ENCODE peak calls at places on chromosomes 11 and 22, in five cellular contexts. F is NCI-H1092, N is ACHN, R is HT1080, I is GM13977. E is an unnamed sample.
A peak's percentile ranks its signal among the peaks of the same experiment; 100 is the strongest.

GRCh38 chr11:10454902-10455631 is at the start of gene AMPD3:
- DNase-seq in R (peak; percentile 95), F (peak; percentile 60), N (peak; percentile 78), I (peak; percentile 65), E (peak; percentile 93)

GRCh38 chr11:61162092-61162935 is 1.1 kb upstream of the VPS37C start:
- DNase-seq in I (peak; percentile 49), F (no peak), N (peak; percentile 67), R (peak; percentile 48), E (peak; percentile 60)

GRCh38 chr11:1761110-1761856 is 2.4 kb downstream of the CTSD start:
- DNase-seq in N (no peak), R (no peak), I (no peak), F (no peak), E (no peak)

GRCh38 chr11:72041364-72042058 is 38.8 kb downstream of the NUMA1 start:
- DNase-seq in N (peak; percentile 67), I (no peak), F (peak; percentile 84), R (peak; percentile 60), E (peak; percentile 65)

GRCh38 chr11:88398372-88399140 is 61.0 kb upstream of the CTSC start:
- DNase-seq in R (peak; percentile 77), F (no peak), I (no peak), N (peak; percentile 58), E (peak; percentile 74)

GRCh38 chr11:61091373-61092279 is 10.7 kb upstream of the CD5 start:
- DNase-seq in I (peak; percentile 56), R (peak; percentile 31), F (no peak), N (no peak), E (peak; percentile 34)

GRCh38 chr22:47474895-47475294 is 712.4 kb downstream of the TBC1D22A start:
- DNase-seq in I (no peak), F (no peak), R (no peak), N (no peak), E (peak; percentile 64)

GRCh38 chr11:22668005-22668796 is 1.8 kb downstream of the GAS2 start:
- DNase-seq in I (no peak), N (no peak), R (no peak), F (no peak), E (no peak)

GRCh38 chr11:5291207-5291838 is 10.4 kb downstream of the OR51B4 start:
- DNase-seq in F (no peak), I (peak; percentile 59), R (peak; percentile 47), N (peak; percentile 59), E (peak; percentile 54)

GRCh38 chr22:49403102-49403501 is 424.6 kb downstream of the BRD1 start:
- DNase-seq in I (no peak), R (no peak), N (no peak), F (no peak), E (no peak)

GRCh38 chr11:113401718-113402117 is 14.1 kb downstream of the ANKK1 start:
- DNase-seq in N (peak; percentile 80), R (peak; percentile 90), F (peak; percentile 96), I (no peak), E (peak; percentile 99)

GRCh38 chr11:104094576-104094975 is 58.1 kb downstream of the DDI1 start:
- DNase-seq in R (no peak), F (no peak), N (no peak), I (no peak), E (no peak)

GRCh38 chr11:118216621-118217526 is 7.9 kb downstream of the JAML start:
- DNase-seq in I (peak; percentile 26), F (no peak), R (no peak), N (no peak), E (no peak)